ENCODE peak calls at places on chromosome 7, in six cellular contexts. P is H9, R is IMR-90, C is mesenchymal stem cell, K is neuronal stem cell, B is H1. M is an unnamed sample.

GRCh38 chr7:116727432-116728009 is 55.5 kb downstream of the MET start:
- DNase-seq in P (no peak), B (no peak), C (no peak), R (no peak), K (no peak), M (no peak)

GRCh38 chr7:159108491-159108890 is 36.2 kb downstream of the VIPR2 start:
- DNase-seq in K (no peak), C (no peak), R (no peak), P (no peak), B (no peak), M (no peak)

GRCh38 chr7:129769866-129770808 is 158.6 kb downstream of the NRF1 start:
- DNase-seq in R (no peak), P (no peak), B (no peak), K (no peak), C (no peak), M (no peak)

GRCh38 chr7:84953294-84953693 is 233.6 kb downstream of the SEMA3D start:
- DNase-seq in P (no peak), C (no peak), R (no peak), K (no peak), B (no peak), M (no peak)

GRCh38 chr7:116449950-116450349 is 49.6 kb upstream of the CAV2 start:
- DNase-seq in K (no peak), R (no peak), P (no peak), B (no peak), C (no peak), M (no peak)

GRCh38 chr7:101140339-101140699 is 13.4 kb downstream of the SERPINE1 start:
- DNase-seq in K (no peak), P (no peak), C (peak; percentile 76), R (peak; percentile 57), B (no peak), M (no peak)

GRCh38 chr7:84904561-84904960 is 282.3 kb downstream of the SEMA3D start:
- DNase-seq in B (no peak), P (no peak), R (no peak), C (no peak), K (no peak), M (no peak)

GRCh38 chr7:103065666-103066065 is 8.9 kb downstream of the FBXL13 start:
- DNase-seq in R (peak; percentile 30), C (peak; percentile 55), K (peak; percentile 5), B (no peak), P (peak; percentile 60), M (peak; percentile 69)

GRCh38 chr7:137360087-137360679 is 16.6 kb upstream of the PTN start:
- DNase-seq in C (peak; percentile 5), R (no peak), P (no peak), K (peak; percentile 24), B (no peak), M (peak; percentile 68)

GRCh38 chr7:137009404-137009803 is 141.0 kb downstream of the CHRM2 start:
- DNase-seq in C (no peak), R (no peak), K (no peak), B (no peak), P (no peak), M (no peak)

GRCh38 chr7:3968234-3968633 is 667.2 kb downstream of the SDK1 start:
- DNase-seq in P (no peak), K (no peak), C (no peak), R (no peak), B (no peak), M (no peak)

GRCh38 chr7:50119815-50120637 is 27.0 kb upstream of the ZPBP start:
- DNase-seq in K (peak; percentile 2), P (peak; percentile 64), R (no peak), C (no peak), B (peak; percentile 1), M (peak; percentile 64)

GRCh38 chr7:28179081-28180030 is 1.2 kb downstream of the JAZF1 start:
- DNase-seq in R (no peak), P (peak; percentile 68), B (no peak), K (peak; percentile 33), C (peak; percentile 62), M (peak; percentile 65)

GRCh38 chr7:138900040-138900828 is 81.0 kb downstream of the KIAA1549 start:
- DNase-seq in B (no peak), R (peak; percentile 65), P (no peak), K (no peak), C (no peak), M (no peak)

GRCh38 chr7:101993311-101993710 is 175.9 kb downstream of the CUX1 start:
- DNase-seq in R (no peak), K (no peak), P (no peak), B (no peak), C (no peak), M (no peak)

GRCh38 chr7:29106128-29106988 is 40.0 kb downstream of the CPVL start:
- DNase-seq in K (peak; percentile 46), B (peak; percentile 21), R (peak; percentile 60), P (peak; percentile 49), C (peak; percentile 69), M (peak; percentile 82)

GRCh38 chr7:156739596-156739995 is 99.0 kb downstream of the RNF32 start:
- DNase-seq in K (no peak), B (no peak), P (no peak), R (no peak), C (no peak), M (no peak)

GRCh38 chr7:65390588-65390987 is 16.9 kb downstream of the ZNF92 start:
- DNase-seq in R (no peak), P (no peak), C (peak; percentile 34), K (no peak), B (no peak), M (no peak)

GRCh38 chr7:50595538-50596102 is 30.4 kb upstream of the DDC start:
- DNase-seq in K (peak; percentile 2), R (peak; percentile 34), B (no peak), C (peak; percentile 57), P (peak; percentile 55), M (peak; percentile 77)

GRCh38 chr7:44097064-44097932 is 6.8 kb upstream of the AEBP1 start:
- DNase-seq in R (no peak), K (no peak), P (no peak), C (no peak), B (no peak), M (no peak)

GRCh38 chr7:131431289-131431688 is 103.6 kb downstream of the MKLN1 start:
- DNase-seq in B (no peak), R (peak; percentile 51), C (no peak), K (no peak), P (no peak), M (no peak)

GRCh38 chr7:2164156-2164555 is 68.6 kb downstream of the MAD1L1 start:
- DNase-seq in C (no peak), P (no peak), K (no peak), B (no peak), R (peak; percentile 10), M (no peak)

GRCh38 chr7:2165610-2166594 is 66.8 kb downstream of the MAD1L1 start:
- DNase-seq in K (no peak), P (no peak), B (no peak), R (no peak), C (no peak), M (no peak)

GRCh38 chr7:2166625-2167280 is 66.0 kb downstream of the MAD1L1 start:
- DNase-seq in K (no peak), B (no peak), R (no peak), P (peak; percentile 23), C (no peak), M (no peak)

GRCh38 chr7:2164646-2165045 is 68.1 kb downstream of the MAD1L1 start:
- DNase-seq in B (no peak), C (no peak), K (no peak), R (no peak), P (no peak), M (no peak)

DNA sequence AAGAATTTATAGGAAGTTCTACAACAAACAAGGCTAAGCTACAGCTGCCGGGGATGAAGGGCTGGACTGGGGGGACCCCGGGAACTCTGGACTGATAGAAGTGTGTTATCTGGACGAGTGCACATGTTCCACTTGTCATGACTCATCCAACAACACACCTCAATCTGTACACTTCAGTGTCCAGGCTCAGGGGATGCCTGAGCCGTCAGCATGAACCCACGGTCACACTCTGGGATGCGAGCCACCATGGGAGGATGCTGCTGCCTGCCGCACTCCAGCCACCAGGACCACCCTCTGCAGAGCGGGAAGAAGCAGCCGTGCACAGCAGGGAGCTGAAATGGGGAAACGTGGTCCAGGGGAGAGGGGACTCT is 67.5 kb downstream of the MAD1L1 start:
- DNase-seq in P (peak; percentile 22), R (no peak), C (no peak), B (no peak), K (no peak), M (no peak)
- H2AK5ac ChIP-seq in P (no peak overlapping the region), R (no peak overlapping the region), C (no peak overlapping the region), B (no peak overlapping the region), K (peak overlapping the region; percentile 70), M (no peak overlapping the region)

GRCh38 chr7:140391634-140392033 is 6.7 kb downstream of the SLC37A3 start:
- DNase-seq in R (no peak), B (no peak), K (no peak), C (no peak), P (no peak), M (no peak)

GRCh38 chr7:140393756-140394306 is 4.5 kb downstream of the SLC37A3 start:
- DNase-seq in R (no peak), K (no peak), B (no peak), C (no peak), P (no peak), M (no peak)

GRCh38 chr7:140389445-140389844 is 8.9 kb downstream of the SLC37A3 start:
- DNase-seq in P (no peak), K (no peak), C (no peak), R (no peak), B (no peak), M (no peak)

GRCh38 chr7:140390466-140391190 is 7.7 kb downstream of the SLC37A3 start:
- DNase-seq in P (no peak), R (peak; percentile 22), K (no peak), C (peak; percentile 47), B (no peak), M (no peak)

DNA sequence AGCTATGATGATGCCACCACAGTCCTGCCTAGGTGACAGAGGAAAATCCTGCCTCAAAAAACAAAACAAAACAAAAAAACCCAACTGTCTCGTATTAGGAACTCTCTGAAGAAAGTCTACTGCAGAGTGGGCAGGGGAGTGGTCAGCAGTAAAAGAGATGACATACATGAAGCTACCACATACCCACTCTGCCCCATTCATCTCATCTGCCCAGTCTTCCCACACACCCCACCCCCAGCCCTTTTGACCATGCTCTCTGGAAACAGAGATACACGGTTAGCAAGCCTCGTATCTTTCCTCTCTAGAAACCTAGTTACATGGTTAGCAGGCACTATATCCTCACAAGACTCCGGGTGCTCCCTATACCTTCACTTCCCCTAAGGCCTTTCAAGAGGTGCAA is 8.3 kb downstream of the SLC37A3 start:
- DNase-seq in P (no peak), B (no peak), R (no peak), K (no peak), C (no peak), M (no peak)
- H2BK15ac ChIP-seq in P (no peak overlapping the region), B (no peak overlapping the region), R (no peak overlapping the region), K (no peak overlapping the region), C (no peak overlapping the region), M (no peak overlapping the region)

GRCh38 chr7:121001932-121002754 is 13.6 kb downstream of the CPED1 start:
- DNase-seq in P (no peak), B (no peak), K (no peak), R (no peak), C (no peak), M (no peak)
- H3K4me2 ChIP-seq in P (no peak overlapping the region), B (no peak overlapping the region), K (no peak overlapping the region), R (peak overlapping the region; percentile 70), C (no peak overlapping the region), M (no peak overlapping the region)

DNA sequence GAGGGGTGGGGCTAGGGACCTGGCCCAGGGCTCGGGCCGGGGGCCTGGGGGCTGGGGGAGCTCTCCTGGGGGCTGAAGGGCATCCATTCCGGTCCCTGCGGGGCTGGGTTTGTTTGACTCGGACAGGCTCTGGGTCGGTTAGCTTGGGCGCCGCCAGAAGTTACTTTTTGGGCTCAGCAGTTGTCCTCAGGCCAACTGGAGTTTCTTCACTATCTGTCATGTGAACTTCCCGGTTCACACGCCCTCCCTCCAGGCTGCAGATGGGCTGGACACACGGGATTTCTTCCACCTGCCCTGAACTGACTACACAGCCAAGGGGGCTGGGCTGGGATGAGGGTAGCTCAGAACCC is 3.8 kb downstream of the SLC4A2 start:
- DNase-seq in B (no peak), C (peak; percentile 85), K (no peak), P (no peak), R (peak; percentile 69), M (peak; percentile 64)
- H2AK5ac ChIP-seq in B (peak overlapping the region; percentile 53), C (peak overlapping the region; percentile 23), K (no peak overlapping the region), P (no peak overlapping the region), R (peak overlapping the region; percentile 91), M (no peak overlapping the region)